ENCODE peak calls at places on chromosome 9, in ten cellular contexts. D, H, R, T, Z, M, L, W, V and K are unnamed samples.

GRCh38 chr9:78777747-78778146 is 480.8 kb downstream of the PSAT1 start:
- DNase-seq in D (no peak), H (no peak), R (no peak), T (no peak), Z (no peak), M (no peak), L (no peak), W (no peak), V (no peak), K (no peak)

GRCh38 chr9:91151741-91152095 is 210.0 kb downstream of the AUH start:
- DNase-seq in D (no peak), H (no peak), R (no peak), T (no peak), Z (no peak), M (no peak), L (no peak), W (no peak), V (no peak), K (no peak)

GRCh38 chr9:91089405-91090131 is 272.1 kb downstream of the AUH start:
- DNase-seq in D (peak; percentile 26), H (no peak), R (peak; percentile 74), T (no peak), Z (peak; percentile 71), M (peak; percentile 47), L (no peak), W (no peak), V (no peak), K (peak; percentile 43)

GRCh38 chr9:16656432-16657169 is 213.9 kb downstream of the BNC2 start:
- DNase-seq in D (no peak), H (no peak), R (no peak), T (no peak), Z (no peak), M (no peak), L (no peak), W (no peak), V (no peak), K (no peak)

GRCh38 chr9:124469011-124469832 is 19.0 kb downstream of the ADGRD2 start:
- DNase-seq in D (no peak), H (no peak), R (no peak), T (no peak), Z (no peak), M (no peak), L (no peak), W (no peak), V (no peak), K (no peak)

GRCh38 chr9:22114956-22115355 is 105.9 kb upstream of the CDKN2B start:
- DNase-seq in D (no peak), H (no peak), R (no peak), T (no peak), Z (peak; percentile 40), M (no peak), L (no peak), W (no peak), V (no peak), K (no peak)

GRCh38 chr9:123609844-123610243 is 253.8 kb downstream of the CRB2 start:
- DNase-seq in D (no peak), H (no peak), R (no peak), T (no peak), Z (peak; percentile 11), M (no peak), L (no peak), W (no peak), V (no peak), K (no peak)

GRCh38 chr9:136694163-136694864 is 7.1 kb upstream of the AGPAT2 start:
- DNase-seq in D (peak; percentile 56), H (no peak), R (no peak), T (peak; percentile 85), Z (peak; percentile 20), M (no peak), L (peak; percentile 87), W (no peak), V (peak; percentile 54), K (no peak)

GRCh38 chr9:72917892-72918509 is 34.9 kb downstream of the ALDH1A1 start:
- DNase-seq in D (no peak), H (no peak), R (no peak), T (no peak), Z (peak; percentile 17), M (no peak), L (no peak), W (no peak), V (no peak), K (no peak)

GRCh38 chr9:16039103-16039987 is 486.5 kb downstream of the CCDC171 start:
- DNase-seq in D (no peak), H (no peak), R (peak; percentile 71), T (peak; percentile 62), Z (no peak), M (no peak), L (no peak), W (no peak), V (peak; percentile 57), K (no peak)

GRCh38 chr9:71975833-71976232 is 64.4 kb downstream of the C9orf85 start:
- DNase-seq in D (no peak), H (no peak), R (no peak), T (no peak), Z (peak; percentile 24), M (peak; percentile 8), L (no peak), W (no peak), V (no peak), K (no peak)

GRCh38 chr9:106993603-106994002 is 130.6 kb downstream of the ZNF462 start:
- DNase-seq in D (no peak), H (no peak), R (no peak), T (no peak), Z (no peak), M (no peak), L (no peak), W (no peak), V (no peak), K (no peak)

GRCh38 chr9:83474631-83475030 is 63.6 kb downstream of the FRMD3 start:
- DNase-seq in D (no peak), H (no peak), R (no peak), T (no peak), Z (no peak), M (no peak), L (no peak), W (no peak), V (no peak), K (no peak)

GRCh38 chr9:5315187-5315923 is 10.8 kb upstream of the RLN2 start:
- DNase-seq in D (no peak), H (no peak), R (no peak), T (no peak), Z (no peak), M (no peak), L (no peak), W (no peak), V (no peak), K (no peak)
- TF ChIP-seq CTCF in D (no peak), H (no peak), R (no peak), T (no peak), Z (no peak), M (no peak), L (no peak), W (no peak), V (no peak), K (no peak)

GRCh38 chr9:108166509-108166908 is 676.9 kb upstream of the KLF4 start:
- DNase-seq in D (no peak), H (no peak), R (no peak), T (no peak), Z (no peak), M (no peak), L (no peak), W (no peak), V (no peak), K (no peak)

GRCh38 chr9:108162664-108163063 is 673.1 kb upstream of the KLF4 start:
- DNase-seq in D (no peak), H (no peak), R (no peak), T (no peak), Z (peak; percentile 91), M (peak; percentile 75), L (no peak), W (peak; percentile 30), V (no peak), K (peak; percentile 67)

GRCh38 chr9:108163321-108164005 is 673.9 kb upstream of the KLF4 start:
- DNase-seq in D (no peak), H (no peak), R (no peak), T (no peak), Z (peak; percentile 56), M (no peak), L (no peak), W (no peak), V (no peak), K (no peak)

GRCh38 chr9:108168451-108168850 is 678.9 kb upstream of the KLF4 start:
- DNase-seq in D (no peak), H (no peak), R (no peak), T (no peak), Z (peak; percentile 98), M (peak; percentile 72), L (no peak), W (no peak), V (no peak), K (peak; percentile 93)

GRCh38 chr9:108167136-108167900 is 677.7 kb upstream of the KLF4 start:
- DNase-seq in D (no peak), H (no peak), R (no peak), T (no peak), Z (peak; percentile 42), M (no peak), L (no peak), W (no peak), V (no peak), K (no peak)
- TF ChIP-seq CTCF in D (no peak), H (no peak), R (no peak), T (no peak), Z (no peak), M (no peak), L (no peak), W (no peak), V (no peak), K (no peak)

GRCh38 chr9:129473523-129474244 is 147.2 kb downstream of the C9orf50 start:
- DNase-seq in D (no peak), H (no peak), R (peak; percentile 79), T (no peak), Z (peak; percentile 59), M (no peak), L (no peak), W (no peak), V (peak; percentile 80), K (peak; percentile 66)

GRCh38 chr9:129472651-129473102 is 148.2 kb downstream of the C9orf50 start:
- DNase-seq in D (no peak), H (no peak), R (no peak), T (peak; percentile 75), Z (no peak), M (no peak), L (no peak), W (no peak), V (no peak), K (no peak)

GRCh38 chr9:129476821-129477611 is 143.9 kb downstream of the C9orf50 start:
- DNase-seq in D (no peak), H (no peak), R (no peak), T (no peak), Z (no peak), M (no peak), L (no peak), W (no peak), V (peak; percentile 65), K (no peak)

GRCh38 chr9:129471201-129472019 is 149.5 kb downstream of the C9orf50 start:
- DNase-seq in D (no peak), H (no peak), R (no peak), T (no peak), Z (no peak), M (no peak), L (no peak), W (no peak), V (no peak), K (no peak)

GRCh38 chr9:129474740-129475404 is 146.0 kb downstream of the C9orf50 start:
- DNase-seq in D (no peak), H (no peak), R (no peak), T (no peak), Z (no peak), M (no peak), L (no peak), W (no peak), V (no peak), K (no peak)
- TF ChIP-seq CTCF in D (no peak), H (no peak), R (no peak), T (no peak), Z (no peak), M (no peak), L (no peak), W (no peak), V (no peak), K (no peak)

GRCh38 chr9:137784641-137785513 is 92.7 kb upstream of the CACNA1B start:
- DNase-seq in D (no peak), H (no peak), R (peak; percentile 25), T (no peak), Z (no peak), M (no peak), L (no peak), W (no peak), V (no peak), K (no peak)
- TF ChIP-seq CTCF in D (no peak), H (no peak), R (no peak), T (no peak), Z (no peak), M (no peak), L (no peak), W (no peak), V (no peak), K (no peak)